ENCODE peak calls at places on chromosomes 11 and 22, in four cellular contexts. K is suprapubic skin; L is pancreas; A is CD4-positive, CD25-positive, alpha-beta regulatory T cell. E is an unnamed sample. For H3K9me3 and H3K4me1, the result is how much of the 10 kb centered on the place peaks cover.

GRCh38 chr11:59223611-59224010 is 10.9 kb upstream of the MPEG1 start:
- DNase-seq in K (no peak), L (no peak), A (no peak), E (no peak)

GRCh38 chr11:29957406-29957805 is 59.4 kb downstream of the KCNA4 start:
- DNase-seq in K (no peak), L (no peak), A (no peak), E (no peak)

GRCh38 chr11:85826096-85826855 is 15.3 kb upstream of the SYTL2 start:
- DNase-seq in K (no peak), L (peak), A (no peak), E (no peak)

GRCh38 chr22:35561796-35562526 is 21.3 kb downstream of the RASD2 start:
- DNase-seq in K (no peak), L (no peak), A (no peak), E (no peak)

GRCh38 chr11:128324051-128324481 is 263.3 kb downstream of the ETS1 start:
- DNase-seq in K (no peak), L (no peak), A (no peak), E (no peak)

GRCh38 chr11:110249066-110249465 is 47.3 kb downstream of the RDX start:
- DNase-seq in K (no peak), L (no peak), A (peak), E (no peak)

GRCh38 chr11:76291576-76292526 is 85.5 kb upstream of the WNT11 start:
- DNase-seq in K (no peak), L (no peak), A (no peak), E (no peak)

GRCh38 chr11:57792060-57792541 is 30.5 kb downstream of the CTNND1 start:
- DNase-seq in K (no peak), L (no peak), A (peak), E (peak)

GRCh38 chr11:66820921-66821320 is 22.3 kb upstream of the RCE1 start:
- DNase-seq in K (no peak), L (no peak), A (no peak), E (no peak)

GRCh38 chr22:23875801-23876200 is 18.1 kb downstream of the SLC2A11 start:
- DNase-seq in K (no peak), L (no peak), A (no peak), E (no peak)

GRCh38 chr11:9276571-9276970 is 11.4 kb upstream of the DENND5A start:
- DNase-seq in K (no peak), L (no peak), A (no peak), E (no peak)

GRCh38 chr11:98979212-98979611 is 41.5 kb upstream of the CNTN5 start:
- DNase-seq in K (no peak), L (no peak), A (no peak), E (no peak)

GRCh38 chr22:25564320-25564978 is at the start of gene GRK3:
- DNase-seq in K (peak), L (peak), A (peak), E (peak)

GRCh38 chr11:101401245-101401644 is 182.6 kb downstream of the TRPC6 start:
- DNase-seq in K (no peak), L (no peak), A (no peak), E (no peak)

GRCh38 chr11:3796796-3797328 is 492 bp downstream of the NUP98 start:
- DNase-seq in K (no peak), L (no peak), A (no peak), E (peak)

GRCh38 chr11:43547900-43548381 is 132.6 kb upstream of the HSD17B12 start:
- DNase-seq in K (no peak), L (peak), A (no peak), E (no peak)

GRCh38 chr22:33726294-33726711 is 194.0 kb downstream of the LARGE1 start:
- DNase-seq in K (no peak), L (no peak), A (no peak), E (no peak)

GRCh38 chr11:133181672-133182071 is 350.6 kb downstream of the OPCML start:
- DNase-seq in K (no peak), L (no peak), A (no peak), E (no peak)

GRCh38 chr22:17471901-17472566 is 91.3 kb upstream of the SLC25A18 start:
- DNase-seq in K (no peak), L (no peak), A (no peak), E (no peak)

GRCh38 chr11:2663506-2663905 is 36.3 kb downstream of the KCNQ1OT1 start:
- DNase-seq in K (no peak), L (no peak), A (no peak), E (no peak)

GRCh38 chr11:2664331-2664730 is 35.5 kb downstream of the KCNQ1OT1 start:
- DNase-seq in K (peak), L (no peak), A (no peak), E (no peak)

GRCh38 chr11:2664886-2665746 is 34.7 kb downstream of the KCNQ1OT1 start:
- DNase-seq in K (peak), L (no peak), A (no peak), E (no peak)

GRCh38 chr11:2662430-2663299 is 37.1 kb downstream of the KCNQ1OT1 start:
- DNase-seq in K (no peak), L (no peak), A (no peak), E (no peak)

DNA sequence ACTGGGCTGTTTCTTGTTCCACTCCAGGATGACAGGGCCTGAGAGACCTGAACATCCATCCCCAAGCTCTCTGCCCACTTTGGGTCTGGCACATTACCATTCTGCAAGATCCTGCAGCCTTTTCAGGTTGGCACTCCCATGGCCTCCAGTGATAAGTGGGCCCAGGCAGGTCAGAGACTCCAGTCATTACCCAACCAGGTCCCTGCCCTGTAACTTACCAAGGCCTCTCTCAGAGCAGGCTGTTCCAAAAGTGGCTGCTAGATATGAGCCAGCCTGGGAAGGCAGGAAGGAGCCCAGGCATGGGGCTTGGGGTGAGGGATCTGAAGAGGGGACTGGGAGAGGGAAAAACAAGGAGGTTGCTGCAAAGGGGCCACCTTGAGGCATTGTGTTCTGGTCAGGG is 35.9 kb downstream of the KCNQ1OT1 start:
- DNase-seq in K (no peak), L (no peak), A (no peak), E (no peak)
- H3K9me3 ChIP-seq in K (under half), L (under half), A (under half), E (under half)

GRCh38 chr11:124800226-124800929 is at the start of gene MSANTD2:
- DNase-seq in K (peak), L (peak), A (peak), E (peak)

GRCh38 chr11:124799384-124800225 is 601 bp downstream of the MSANTD2 start:
- DNase-seq in K (no peak), L (peak), A (peak), E (peak)

GRCh38 chr11:124793466-124794278 is 6.5 kb downstream of the MSANTD2 start:
- DNase-seq in K (no peak), L (no peak), A (peak), E (no peak)

GRCh38 chr11:124798991-124799383 is 1.2 kb downstream of the MSANTD2 start:
- DNase-seq in K (no peak), L (no peak), A (peak), E (peak)

DNA sequence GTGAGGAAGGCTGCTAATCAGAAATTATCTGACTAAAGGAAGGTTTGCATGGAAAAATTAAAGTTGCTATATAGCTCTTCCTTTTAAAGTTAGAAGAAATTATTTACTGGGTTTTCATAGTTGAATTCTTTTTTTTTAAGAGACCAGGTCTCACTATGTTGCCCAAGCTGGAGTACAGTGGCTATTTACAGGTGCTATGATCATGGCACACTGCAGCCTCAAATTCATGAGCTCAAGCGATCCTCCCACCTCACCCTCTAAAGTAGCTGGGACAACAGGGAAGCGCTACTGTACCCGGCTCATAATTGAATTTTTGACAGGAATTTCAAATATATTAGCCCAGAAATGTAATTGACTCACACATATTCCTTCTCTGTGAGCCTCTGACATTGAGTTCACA is 3.9 kb downstream of the MSANTD2 start:
- DNase-seq in K (no peak), L (no peak), A (no peak), E (no peak)
- H3K4me1 ChIP-seq in K (under half), L (under half), A (under half), E (under half)

DNA sequence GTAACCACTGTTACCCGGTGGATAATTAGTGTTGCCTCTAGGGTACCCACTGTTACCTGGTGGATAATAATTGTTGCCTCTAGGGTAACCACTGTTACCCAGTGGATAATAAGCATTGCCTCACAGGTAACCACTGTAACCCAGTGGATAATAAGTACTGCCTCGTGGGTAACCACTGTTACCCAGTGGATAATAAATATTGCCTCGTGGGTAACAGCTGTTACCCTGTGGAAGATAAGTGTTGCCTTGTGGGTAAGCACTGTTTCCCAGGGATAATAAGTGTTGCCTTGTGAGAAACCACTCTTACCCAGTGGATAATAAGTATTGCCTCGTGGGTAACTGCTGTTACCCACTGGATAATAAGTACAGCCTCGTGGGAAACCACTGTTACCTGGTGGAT is 9.3 kb upstream of the NXPE4 start:
- DNase-seq in K (no peak), L (no peak), A (no peak), E (no peak)
- H3K9me3 ChIP-seq in K (under half), L (under half), A (under half), E (under half)

DNA sequence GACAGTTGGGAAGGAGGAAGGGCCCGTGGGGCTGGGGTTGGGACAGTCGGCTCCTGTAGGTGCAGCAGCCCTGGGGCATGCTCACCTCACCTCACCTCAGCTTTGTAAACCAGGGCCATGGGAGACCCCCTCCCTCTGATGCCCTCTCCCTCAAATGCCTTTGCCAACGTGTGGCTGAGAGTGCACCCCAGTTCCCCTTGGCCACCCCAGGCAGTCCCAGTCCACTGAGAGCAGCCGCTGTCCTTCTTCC is 4.2 kb upstream of the NEAT1 start:
- DNase-seq in K (no peak), L (no peak), A (no peak), E (no peak)
- H3K4me1 ChIP-seq in K (half or more), L (under half), A (half or more), E (under half)

GRCh38 chr11:114617157-114618124 is 21.9 kb upstream of the NXPE4 start:
- DNase-seq in K (no peak), L (no peak), A (no peak), E (no peak)
- H3K9me3 ChIP-seq in K (under half), L (under half), A (under half), E (under half)

DNA sequence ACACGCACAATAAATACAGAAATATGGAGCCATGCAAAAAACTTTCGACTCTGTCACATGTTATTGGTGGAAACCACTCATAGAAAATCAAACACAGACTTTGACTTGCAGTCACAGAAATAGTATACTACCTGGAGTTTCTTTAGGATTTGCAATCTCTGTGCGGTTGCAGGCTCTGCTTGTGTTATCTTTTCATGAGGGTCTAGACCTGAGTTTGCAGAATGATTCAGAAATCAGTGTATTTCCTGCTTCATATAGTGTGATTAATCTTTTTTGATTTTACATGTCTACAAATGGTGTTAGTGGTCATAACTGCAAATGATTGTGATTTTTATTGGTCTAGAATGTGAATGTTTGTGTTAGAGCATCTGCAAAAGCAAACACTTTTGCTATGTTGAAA is 690.1 kb downstream of the NTM start:
- DNase-seq in K (no peak), L (no peak), A (no peak), E (no peak)
- H3K4me1 ChIP-seq in K (under half), L (under half), A (under half), E (under half)

GRCh38 chr22:48300877-48301276 is 1526.8 kb downstream of the BRD1 start:
- DNase-seq in K (no peak), L (no peak), A (no peak), E (no peak)
- H3K9me3 ChIP-seq in K (under half), L (under half), A (under half), E (under half)

DNA sequence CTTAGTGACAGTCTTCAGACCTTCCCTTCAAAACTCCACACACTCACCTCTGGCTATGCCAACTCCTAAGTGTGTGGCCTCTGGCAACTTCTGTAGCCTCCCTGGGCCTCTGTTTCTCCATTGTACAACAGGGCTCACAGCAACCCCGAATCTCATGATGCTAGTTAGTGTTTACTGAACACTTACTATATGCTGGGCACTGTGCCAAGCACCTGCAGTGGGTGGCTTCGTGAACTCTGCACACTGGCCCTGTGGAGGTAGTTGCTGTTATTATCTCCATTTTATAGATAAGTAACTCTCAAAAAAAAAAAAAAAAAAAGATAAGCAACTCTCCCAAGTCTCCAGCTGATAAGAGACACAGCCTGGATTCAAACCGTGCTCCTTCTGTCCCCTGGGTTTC is 7.5 kb upstream of the TP53I11 start:
- DNase-seq in K (no peak), L (no peak), A (no peak), E (no peak)
- H3K4me1 ChIP-seq in K (under half), L (under half), A (under half), E (under half)

E was measured in lung.